ENCODE peak calls at places on chromosomes 13 and 19, in nine cellular contexts. One of them, this sample, is unnamed.

GRCh38 chr19:996051-996838 is 4.0 kb upstream of the GRIN3B start:
- DNase-seq in mucosa of descending colon: no peak
- DNase-seq in fibroblast of lung: peak
- DNase-seq in BJ: no peak
- DNase-seq in colonic mucosa: peak
- DNase-seq in uterus: no peak
- DNase-seq in brain microvascular endothelial cell: peak
- DNase-seq in GM12865: peak
- DNase-seq in fibroblast of the aortic adventitia: peak
- DNase-seq in this sample: peak

GRCh38 chr13:100434010-100434763 is 154.4 kb downstream of the GGACT start:
- DNase-seq in mucosa of descending colon: no peak
- DNase-seq in fibroblast of lung: peak
- DNase-seq in BJ: no peak
- DNase-seq in colonic mucosa: no peak
- DNase-seq in uterus: no peak
- DNase-seq in brain microvascular endothelial cell: peak
- DNase-seq in GM12865: peak
- DNase-seq in fibroblast of the aortic adventitia: peak
- DNase-seq in this sample: peak

GRCh38 chr13:53885997-53886396 is 857.4 kb downstream of the OLFM4 start:
- DNase-seq in mucosa of descending colon: no peak
- DNase-seq in fibroblast of lung: no peak
- DNase-seq in BJ: no peak
- DNase-seq in colonic mucosa: no peak
- DNase-seq in uterus: no peak
- DNase-seq in brain microvascular endothelial cell: no peak
- DNase-seq in GM12865: no peak
- DNase-seq in fibroblast of the aortic adventitia: no peak
- DNase-seq in this sample: no peak

GRCh38 chr13:24660023-24660806 is 20.0 kb upstream of the ATP12A start:
- DNase-seq in mucosa of descending colon: no peak
- DNase-seq in fibroblast of lung: no peak
- DNase-seq in BJ: no peak
- DNase-seq in colonic mucosa: peak
- DNase-seq in uterus: no peak
- DNase-seq in brain microvascular endothelial cell: no peak
- DNase-seq in GM12865: no peak
- DNase-seq in fibroblast of the aortic adventitia: no peak
- DNase-seq in this sample: no peak

GRCh38 chr19:35773020-35773809 is 2.1 kb upstream of the ARHGAP33 start:
- DNase-seq in mucosa of descending colon: no peak
- DNase-seq in fibroblast of lung: peak
- DNase-seq in BJ: no peak
- DNase-seq in colonic mucosa: no peak
- DNase-seq in uterus: no peak
- DNase-seq in brain microvascular endothelial cell: no peak
- DNase-seq in GM12865: no peak
- DNase-seq in fibroblast of the aortic adventitia: peak
- DNase-seq in this sample: no peak

GRCh38 chr13:76016799-76017198 is 380.7 kb downstream of the LMO7 start:
- DNase-seq in mucosa of descending colon: no peak
- DNase-seq in fibroblast of lung: peak
- DNase-seq in BJ: no peak
- DNase-seq in colonic mucosa: peak
- DNase-seq in uterus: no peak
- DNase-seq in brain microvascular endothelial cell: peak
- DNase-seq in GM12865: peak
- DNase-seq in fibroblast of the aortic adventitia: peak
- DNase-seq in this sample: peak

GRCh38 chr13:97018029-97018819 is 23.9 kb upstream of the OXGR1 start:
- DNase-seq in mucosa of descending colon: no peak
- DNase-seq in fibroblast of lung: peak
- DNase-seq in BJ: no peak
- DNase-seq in colonic mucosa: peak
- DNase-seq in uterus: no peak
- DNase-seq in brain microvascular endothelial cell: peak
- DNase-seq in GM12865: peak
- DNase-seq in fibroblast of the aortic adventitia: peak
- DNase-seq in this sample: peak

GRCh38 chr19:49272204-49272603 is 52.8 kb downstream of the SLC6A16 start:
- DNase-seq in mucosa of descending colon: no peak
- DNase-seq in fibroblast of lung: peak
- DNase-seq in BJ: peak
- DNase-seq in colonic mucosa: no peak
- DNase-seq in uterus: no peak
- DNase-seq in brain microvascular endothelial cell: peak
- DNase-seq in GM12865: no peak
- DNase-seq in fibroblast of the aortic adventitia: peak
- DNase-seq in this sample: peak

GRCh38 chr13:50357586-50358118 is 342.4 kb downstream of the KCNRG start:
- DNase-seq in mucosa of descending colon: no peak
- DNase-seq in fibroblast of lung: peak
- DNase-seq in BJ: peak
- DNase-seq in colonic mucosa: no peak
- DNase-seq in uterus: peak
- DNase-seq in brain microvascular endothelial cell: peak
- DNase-seq in GM12865: no peak
- DNase-seq in fibroblast of the aortic adventitia: peak
- DNase-seq in this sample: peak

GRCh38 chr19:30559446-30559845 is 187.3 kb downstream of the ZNF536 start:
- DNase-seq in mucosa of descending colon: no peak
- DNase-seq in fibroblast of lung: no peak
- DNase-seq in BJ: no peak
- DNase-seq in colonic mucosa: no peak
- DNase-seq in uterus: no peak
- DNase-seq in brain microvascular endothelial cell: no peak
- DNase-seq in GM12865: no peak
- DNase-seq in fibroblast of the aortic adventitia: no peak
- DNase-seq in this sample: no peak

GRCh38 chr13:75507027-75508001 is 25.3 kb upstream of the TBC1D4 start:
- DNase-seq in mucosa of descending colon: no peak
- DNase-seq in fibroblast of lung: no peak
- DNase-seq in BJ: no peak
- DNase-seq in colonic mucosa: no peak
- DNase-seq in uterus: no peak
- DNase-seq in brain microvascular endothelial cell: no peak
- DNase-seq in GM12865: peak
- DNase-seq in fibroblast of the aortic adventitia: no peak
- DNase-seq in this sample: no peak

GRCh38 chr13:40639226-40639681 is 27.2 kb downstream of the FOXO1 start:
- DNase-seq in mucosa of descending colon: no peak
- DNase-seq in fibroblast of lung: peak
- DNase-seq in BJ: no peak
- DNase-seq in colonic mucosa: no peak
- DNase-seq in uterus: no peak
- DNase-seq in brain microvascular endothelial cell: peak
- DNase-seq in GM12865: no peak
- DNase-seq in fibroblast of the aortic adventitia: peak
- DNase-seq in this sample: no peak

GRCh38 chr13:98482476-98483444 is 94.1 kb downstream of the STK24 start:
- DNase-seq in mucosa of descending colon: peak
- DNase-seq in fibroblast of lung: peak
- DNase-seq in BJ: no peak
- DNase-seq in colonic mucosa: peak
- DNase-seq in uterus: peak
- DNase-seq in brain microvascular endothelial cell: peak
- DNase-seq in GM12865: peak
- DNase-seq in fibroblast of the aortic adventitia: no peak
- DNase-seq in this sample: peak

GRCh38 chr19:56113071-56113632 is 7.9 kb downstream of the ZNF787 start:
- DNase-seq in mucosa of descending colon: no peak
- DNase-seq in fibroblast of lung: no peak
- DNase-seq in BJ: no peak
- DNase-seq in colonic mucosa: no peak
- DNase-seq in uterus: no peak
- DNase-seq in brain microvascular endothelial cell: no peak
- DNase-seq in GM12865: no peak
- DNase-seq in fibroblast of the aortic adventitia: no peak
- DNase-seq in this sample: no peak

GRCh38 chr19:51948979-51949378 is 21.7 kb downstream of the ZNF613 start:
- DNase-seq in mucosa of descending colon: no peak
- DNase-seq in fibroblast of lung: peak
- DNase-seq in BJ: no peak
- DNase-seq in colonic mucosa: no peak
- DNase-seq in uterus: no peak
- DNase-seq in brain microvascular endothelial cell: peak
- DNase-seq in GM12865: no peak
- DNase-seq in fibroblast of the aortic adventitia: peak
- DNase-seq in this sample: peak

GRCh38 chr13:27005556-27005955 is 166.1 kb downstream of the USP12 start:
- DNase-seq in mucosa of descending colon: no peak
- DNase-seq in fibroblast of lung: no peak
- DNase-seq in BJ: no peak
- DNase-seq in colonic mucosa: no peak
- DNase-seq in uterus: no peak
- DNase-seq in brain microvascular endothelial cell: no peak
- DNase-seq in GM12865: no peak
- DNase-seq in fibroblast of the aortic adventitia: no peak
- DNase-seq in this sample: no peak

GRCh38 chr19:6579450-6580178 is 11.3 kb downstream of the CD70 start:
- DNase-seq in mucosa of descending colon: no peak
- DNase-seq in fibroblast of lung: no peak
- DNase-seq in BJ: no peak
- DNase-seq in colonic mucosa: no peak
- DNase-seq in uterus: no peak
- DNase-seq in brain microvascular endothelial cell: no peak
- DNase-seq in GM12865: no peak
- DNase-seq in fibroblast of the aortic adventitia: no peak
- DNase-seq in this sample: no peak

GRCh38 chr19:6572217-6572616 is 18.7 kb downstream of the CD70 start:
- DNase-seq in mucosa of descending colon: no peak
- DNase-seq in fibroblast of lung: no peak
- DNase-seq in BJ: no peak
- DNase-seq in colonic mucosa: no peak
- DNase-seq in uterus: no peak
- DNase-seq in brain microvascular endothelial cell: no peak
- DNase-seq in GM12865: no peak
- DNase-seq in fibroblast of the aortic adventitia: no peak
- DNase-seq in this sample: no peak

GRCh38 chr19:6580313-6580712 is 10.6 kb downstream of the CD70 start:
- DNase-seq in mucosa of descending colon: no peak
- DNase-seq in fibroblast of lung: peak
- DNase-seq in BJ: no peak
- DNase-seq in colonic mucosa: no peak
- DNase-seq in uterus: no peak
- DNase-seq in brain microvascular endothelial cell: no peak
- DNase-seq in GM12865: no peak
- DNase-seq in fibroblast of the aortic adventitia: peak
- DNase-seq in this sample: peak

GRCh38 chr19:6577410-6578125 is 13.4 kb downstream of the CD70 start:
- DNase-seq in mucosa of descending colon: no peak
- DNase-seq in fibroblast of lung: peak
- DNase-seq in BJ: no peak
- DNase-seq in colonic mucosa: peak
- DNase-seq in uterus: no peak
- DNase-seq in brain microvascular endothelial cell: no peak
- DNase-seq in GM12865: peak
- DNase-seq in fibroblast of the aortic adventitia: peak
- DNase-seq in this sample: no peak

DNA sequence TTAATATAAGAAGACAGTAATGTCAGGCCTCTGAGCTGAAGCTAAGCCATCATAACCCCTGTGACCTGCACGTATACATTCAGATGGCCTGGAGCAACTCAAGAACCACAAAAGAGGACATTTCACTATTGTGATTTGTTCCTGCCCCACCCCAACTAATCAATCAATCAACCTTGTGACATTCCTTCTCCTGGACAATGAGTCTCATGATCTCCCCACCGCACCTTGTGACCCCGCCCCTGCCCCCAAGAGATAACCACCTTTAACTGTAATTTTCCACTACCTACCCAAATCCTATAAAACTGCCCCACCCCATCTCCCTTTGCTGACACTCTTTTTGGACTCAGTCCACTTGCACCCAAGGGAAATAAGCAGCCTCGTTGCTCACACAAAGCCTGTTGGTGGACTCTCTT is 14.1 kb downstream of the CD70 start:
- DNase-seq in mucosa of descending colon: peak
- DNase-seq in fibroblast of lung: no peak
- DNase-seq in BJ: no peak
- DNase-seq in colonic mucosa: peak
- DNase-seq in uterus: no peak
- DNase-seq in brain microvascular endothelial cell: no peak
- DNase-seq in GM12865: no peak
- DNase-seq in fibroblast of the aortic adventitia: no peak
- DNase-seq in this sample: no peak
- TF ChIP-seq CTCF in mucosa of descending colon: no peak
- TF ChIP-seq CTCF in fibroblast of lung: no peak
- TF ChIP-seq CTCF in BJ: no peak
- TF ChIP-seq CTCF in colonic mucosa: no peak
- TF ChIP-seq CTCF in uterus: no peak
- TF ChIP-seq CTCF in brain microvascular endothelial cell: no peak
- TF ChIP-seq CTCF in GM12865: no peak
- TF ChIP-seq CTCF in fibroblast of the aortic adventitia: no peak
- TF ChIP-seq CTCF in this sample: no peak

GRCh38 chr13:89783221-89783755 is 1564.2 kb upstream of the MIR17HG start:
- DNase-seq in mucosa of descending colon: no peak
- DNase-seq in fibroblast of lung: no peak
- DNase-seq in BJ: no peak
- DNase-seq in colonic mucosa: no peak
- DNase-seq in uterus: no peak
- DNase-seq in brain microvascular endothelial cell: no peak
- DNase-seq in GM12865: no peak
- DNase-seq in fibroblast of the aortic adventitia: no peak
- DNase-seq in this sample: no peak

GRCh38 chr13:89784161-89784809 is 1563.2 kb upstream of the MIR17HG start:
- DNase-seq in mucosa of descending colon: no peak
- DNase-seq in fibroblast of lung: no peak
- DNase-seq in BJ: no peak
- DNase-seq in colonic mucosa: no peak
- DNase-seq in uterus: no peak
- DNase-seq in brain microvascular endothelial cell: no peak
- DNase-seq in GM12865: no peak
- DNase-seq in fibroblast of the aortic adventitia: no peak
- DNase-seq in this sample: no peak
- H3K4me3 ChIP-seq in mucosa of descending colon: no peak
- H3K4me3 ChIP-seq in fibroblast of lung: no peak
- H3K4me3 ChIP-seq in BJ: no peak
- H3K4me3 ChIP-seq in colonic mucosa: no peak
- H3K4me3 ChIP-seq in uterus: no peak
- H3K4me3 ChIP-seq in brain microvascular endothelial cell: no peak
- H3K4me3 ChIP-seq in GM12865: no peak
- H3K4me3 ChIP-seq in fibroblast of the aortic adventitia: no peak
- H3K4me3 ChIP-seq in this sample: no peak

GRCh38 chr13:81048026-81048461 is 707.1 kb upstream of the SPRY2 start:
- DNase-seq in mucosa of descending colon: no peak
- DNase-seq in fibroblast of lung: peak
- DNase-seq in BJ: no peak
- DNase-seq in colonic mucosa: no peak
- DNase-seq in uterus: no peak
- DNase-seq in brain microvascular endothelial cell: no peak
- DNase-seq in GM12865: peak
- DNase-seq in fibroblast of the aortic adventitia: no peak
- DNase-seq in this sample: peak

GRCh38 chr13:81051873-81052272 is 710.9 kb upstream of the SPRY2 start:
- DNase-seq in mucosa of descending colon: no peak
- DNase-seq in fibroblast of lung: peak
- DNase-seq in BJ: no peak
- DNase-seq in colonic mucosa: no peak
- DNase-seq in uterus: no peak
- DNase-seq in brain microvascular endothelial cell: no peak
- DNase-seq in GM12865: no peak
- DNase-seq in fibroblast of the aortic adventitia: no peak
- DNase-seq in this sample: no peak
- TF ChIP-seq CTCF in mucosa of descending colon: no peak
- TF ChIP-seq CTCF in fibroblast of lung: no peak
- TF ChIP-seq CTCF in BJ: no peak
- TF ChIP-seq CTCF in colonic mucosa: no peak
- TF ChIP-seq CTCF in uterus: no peak
- TF ChIP-seq CTCF in brain microvascular endothelial cell: peak
- TF ChIP-seq CTCF in GM12865: no peak
- TF ChIP-seq CTCF in fibroblast of the aortic adventitia: no peak
- TF ChIP-seq CTCF in this sample: peak

GRCh38 chr13:94860981-94861407 is 148.6 kb upstream of the SOX21 start:
- DNase-seq in mucosa of descending colon: no peak
- DNase-seq in fibroblast of lung: peak
- DNase-seq in BJ: no peak
- DNase-seq in colonic mucosa: no peak
- DNase-seq in uterus: no peak
- DNase-seq in brain microvascular endothelial cell: peak
- DNase-seq in GM12865: no peak
- DNase-seq in fibroblast of the aortic adventitia: peak
- DNase-seq in this sample: peak
- H3K4me3 ChIP-seq in mucosa of descending colon: no peak
- H3K4me3 ChIP-seq in fibroblast of lung: peak
- H3K4me3 ChIP-seq in BJ: peak
- H3K4me3 ChIP-seq in colonic mucosa: peak
- H3K4me3 ChIP-seq in uterus: peak
- H3K4me3 ChIP-seq in brain microvascular endothelial cell: peak
- H3K4me3 ChIP-seq in GM12865: peak
- H3K4me3 ChIP-seq in fibroblast of the aortic adventitia: peak
- H3K4me3 ChIP-seq in this sample: peak

This sample was measured in astrocyte of the spinal cord.